ENCODE peak calls at places on chromosomes 3 and 15, in ten cellular contexts. H, E, W, V, F, M, S, O, K and Z are unnamed samples.

GRCh38 chr15:100765458-100766224 is 114.0 kb upstream of the ALDH1A3 start:
- DNase-seq in M (no peak), K (peak; percentile 62), E (no peak), W (no peak), O (no peak), V (peak; percentile 83), F (no peak), S (no peak), H (no peak), Z (no peak)

GRCh38 chr3:41405466-41405865 is 206.2 kb downstream of the CTNNB1 start:
- DNase-seq in M (peak; percentile 22), F (peak; percentile 12), H (peak; percentile 11), O (no peak), K (no peak), W (no peak), S (no peak), V (no peak), E (no peak), Z (no peak)

GRCh38 chr3:37256447-37256846 is 82.1 kb upstream of the LRRFIP2 start:
- DNase-seq in V (no peak), S (no peak), O (no peak), H (peak; percentile 34), F (no peak), E (no peak), W (no peak), M (no peak), K (no peak), Z (no peak)

GRCh38 chr15:62758126-62758951 is 284.2 kb upstream of the TPM1 start:
- DNase-seq in O (no peak), H (peak; percentile 90), W (no peak), S (peak; percentile 90), E (no peak), F (peak; percentile 91), K (peak; percentile 77), V (no peak), M (peak; percentile 93), Z (no peak)

GRCh38 chr15:101368086-101368780 is 73.2 kb upstream of the SNRPA1 start:
- DNase-seq in M (no peak), S (no peak), E (no peak), K (no peak), W (no peak), O (no peak), F (no peak), H (no peak), V (no peak), Z (no peak)

GRCh38 chr3:8266679-8267267 is 234.8 kb upstream of the LMCD1 start:
- DNase-seq in O (no peak), M (no peak), S (no peak), H (peak; percentile 5), V (no peak), K (no peak), F (peak; percentile 41), W (no peak), E (no peak), Z (no peak)

GRCh38 chr15:97875513-97876285 is 84.8 kb upstream of the ARRDC4 start:
- DNase-seq in O (no peak), E (peak; percentile 90), W (no peak), S (no peak), H (peak; percentile 2), V (no peak), M (no peak), K (no peak), F (no peak), Z (peak; percentile 33)

GRCh38 chr3:127787071-127787490 is 35.2 kb downstream of the MGLL start:
- DNase-seq in E (no peak), F (no peak), K (peak; percentile 78), O (no peak), S (no peak), W (no peak), H (no peak), V (no peak), M (no peak), Z (no peak)

GRCh38 chr3:48595526-48596121 is 495 bp upstream of the COL7A1 start:
- DNase-seq in K (peak; percentile 84), E (peak; percentile 61), O (peak; percentile 86), H (peak; percentile 91), V (peak; percentile 93), M (peak; percentile 67), W (peak; percentile 48), F (peak; percentile 92), S (peak; percentile 86), Z (no peak)

GRCh38 chr3:81823882-81824395 is 62.5 kb upstream of the GBE1 start:
- DNase-seq in H (no peak), M (peak; percentile 3), E (no peak), O (no peak), W (no peak), K (no peak), S (no peak), V (no peak), F (no peak), Z (no peak)

GRCh38 chr3:66991478-66991877 is 6.6 kb upstream of the KBTBD8 start:
- DNase-seq in H (peak; percentile 94), F (peak; percentile 69), M (peak; percentile 90), W (peak; percentile 83), K (no peak), E (no peak), V (no peak), S (peak; percentile 96), O (peak; percentile 49), Z (no peak)

GRCh38 chr3:174409085-174409743 is 449.9 kb upstream of the NAALADL2 start:
- DNase-seq in V (no peak), H (no peak), M (no peak), O (no peak), W (no peak), E (no peak), F (no peak), S (no peak), K (no peak), Z (no peak)

GRCh38 chr15:50210462-50211264 is 28.7 kb downstream of the SLC27A2 start:
- DNase-seq in S (no peak), K (no peak), E (no peak), F (no peak), O (peak; percentile 77), V (no peak), M (no peak), W (no peak), H (no peak), Z (no peak)

DNA sequence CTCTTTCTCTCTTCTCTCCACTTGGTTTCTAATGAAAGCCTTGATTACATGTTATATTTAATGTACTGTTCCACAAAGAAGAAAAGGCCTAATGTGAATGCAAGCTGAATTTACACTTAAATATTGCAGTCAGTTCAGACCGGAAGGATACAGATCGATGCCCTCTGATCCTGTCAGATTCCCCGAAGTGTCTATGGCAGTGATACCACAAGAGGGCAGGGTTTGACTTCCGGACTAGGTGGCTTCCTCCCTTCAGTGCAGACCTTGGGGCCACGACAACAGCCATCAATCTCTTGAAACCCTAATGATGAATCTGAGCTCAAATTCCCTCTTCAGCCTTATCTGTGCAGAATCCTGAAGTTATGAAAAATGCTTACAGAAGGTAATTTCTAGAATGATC is 29.5 kb downstream of the AGTR1 start:
- DNase-seq in M (peak; percentile 13), K (no peak), W (no peak), F (peak; percentile 15), H (peak; percentile 65), O (peak; percentile 57), S (no peak), E (no peak), V (no peak), Z (peak; percentile 54)
- TF ChIP-seq CTCF in M (peak; percentile 29), K (no peak), W (peak; percentile 26), F (peak; percentile 57), H (peak; percentile 80), O (peak; percentile 51), S (peak; percentile 22), E (peak; percentile 29), V (peak; percentile 70), Z (peak; percentile 47)

GRCh38 chr15:31365032-31365654 is 38.5 kb downstream of the KLF13 start:
- DNase-seq in H (peak; percentile 41), S (no peak), M (no peak), V (no peak), O (no peak), F (no peak), E (peak; percentile 59), K (no peak), W (no peak), Z (no peak)
- TF ChIP-seq CTCF in H (no peak), S (no peak), M (no peak), V (no peak), O (no peak), F (no peak), E (no peak), K (no peak), W (no peak), Z (no peak)

GRCh38 chr3:197295871-197296270 is 2.5 kb downstream of the DLG1 start:
- DNase-seq in E (no peak), W (no peak), F (peak; percentile 19), M (no peak), V (no peak), K (no peak), O (no peak), H (no peak), S (no peak), Z (no peak)
- TF ChIP-seq CTCF in E (no peak), W (no peak), F (no peak), M (no peak), V (no peak), K (no peak), O (no peak), H (no peak), S (no peak), Z (no peak)

GRCh38 chr15:51493892-51494291 is 128.7 kb downstream of the DMXL2 start:
- DNase-seq in W (peak; percentile 30), K (no peak), M (peak; percentile 38), F (peak; percentile 5), V (no peak), E (no peak), S (peak; percentile 73), O (no peak), H (peak; percentile 44), Z (no peak)

GRCh38 chr15:51494411-51495314 is 127.9 kb downstream of the DMXL2 start:
- DNase-seq in W (peak; percentile 18), K (no peak), H (peak; percentile 52), O (no peak), S (peak; percentile 86), E (no peak), V (no peak), F (peak; percentile 27), M (peak; percentile 58), Z (no peak)

GRCh38 chr15:51497806-51498205 is 124.8 kb downstream of the DMXL2 start:
- DNase-seq in W (no peak), F (no peak), O (no peak), H (peak; percentile 6), E (no peak), K (no peak), V (no peak), S (no peak), M (no peak), Z (no peak)

GRCh38 chr15:51503003-51503402 is 119.6 kb downstream of the DMXL2 start:
- DNase-seq in O (no peak), W (no peak), M (no peak), S (no peak), V (no peak), E (no peak), K (no peak), F (no peak), H (no peak), Z (no peak)

DNA sequence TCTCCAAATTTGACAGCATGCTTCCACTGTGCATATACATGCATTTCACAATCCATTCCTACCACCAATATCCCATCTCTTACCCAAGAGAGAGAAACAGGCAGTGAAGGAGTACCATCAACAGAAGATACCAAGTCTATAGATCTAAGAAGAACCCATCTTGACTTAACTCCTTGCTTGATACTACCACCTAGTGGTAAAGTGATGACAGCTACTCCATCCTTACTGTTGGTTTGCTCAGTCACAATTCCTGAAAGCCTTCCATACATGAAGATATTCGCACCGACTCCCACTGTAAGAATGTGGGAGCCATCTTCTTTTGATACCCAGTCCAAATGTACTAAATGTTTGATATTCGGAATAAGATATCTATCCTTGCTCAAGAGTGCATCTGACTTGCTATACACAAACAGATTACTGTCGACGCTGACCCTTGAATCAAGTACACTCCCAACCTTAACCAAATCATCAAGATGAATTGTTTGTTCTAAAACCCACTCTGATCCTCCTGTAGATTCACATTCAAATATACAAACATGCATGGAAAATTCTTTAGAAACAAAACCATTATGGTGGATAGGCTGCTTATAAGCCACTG is 123.1 kb downstream of the DMXL2 start:
- DNase-seq in E (no peak), M (peak; percentile 67), S (peak; percentile 63), O (peak; percentile 28), K (no peak), H (peak; percentile 74), V (no peak), W (peak; percentile 15), F (peak; percentile 48), Z (no peak)
- TF ChIP-seq CTCF in E (peak; percentile 33), M (peak; percentile 69), S (peak; percentile 66), O (peak; percentile 46), K (peak; percentile 15), H (peak; percentile 69), V (peak; percentile 50), W (peak; percentile 74), F (peak; percentile 64), Z (peak; percentile 50)